ENCODE peak calls at places on chromosomes 13 and 19, in seven cellular contexts. S, Q, G, U, H, B and V are unnamed samples.

GRCh38 chr19:15836595-15837398 is 21.3 kb upstream of the OR10H1 start:
- DNase-seq in S (peak), Q (no peak), G (no peak), U (peak), H (peak), B (peak), V (peak)

GRCh38 chr19:41934849-41935374 is 6.7 kb upstream of the ERFL start:
- DNase-seq in S (no peak), Q (peak), G (peak), U (peak), H (no peak), B (peak), V (peak)

GRCh38 chr19:55703790-55704215 is 28.8 kb downstream of the EPN1 start:
- DNase-seq in S (no peak), Q (no peak), G (peak), U (peak), H (no peak), B (peak), V (no peak)

GRCh38 chr13:66835040-66835628 is 395.0 kb downstream of the PCDH9 start:
- DNase-seq in S (no peak), Q (peak), G (no peak), U (peak), H (no peak), B (peak), V (no peak)

GRCh38 chr19:36081894-36082293 is 27.2 kb downstream of the WDR62 start:
- DNase-seq in S (no peak), Q (no peak), G (no peak), U (no peak), H (no peak), B (no peak), V (no peak)

GRCh38 chr19:8577247-8577646 is at the start of gene MYO1F:
- DNase-seq in S (no peak), Q (no peak), G (no peak), U (peak), H (no peak), B (no peak), V (peak)

GRCh38 chr19:57171551-57172081 is 4.3 kb upstream of the DUXA start:
- DNase-seq in S (no peak), Q (peak), G (peak), U (no peak), H (no peak), B (peak), V (peak)

GRCh38 chr13:80508031-80508430 is 167.1 kb upstream of the SPRY2 start:
- DNase-seq in S (no peak), Q (no peak), G (no peak), U (no peak), H (no peak), B (no peak), V (no peak)

GRCh38 chr13:110251227-110251791 is 55.6 kb downstream of the COL4A1 start:
- DNase-seq in S (no peak), Q (no peak), G (no peak), U (no peak), H (no peak), B (no peak), V (no peak)

GRCh38 chr13:110806636-110807035 is 93.1 kb downstream of the ING1 start:
- DNase-seq in S (no peak), Q (no peak), G (no peak), U (no peak), H (no peak), B (no peak), V (no peak)

GRCh38 chr13:97339019-97339988 is 94.7 kb upstream of the RAP2A start:
- DNase-seq in S (no peak), Q (peak), G (no peak), U (no peak), H (peak), B (peak), V (no peak)

GRCh38 chr13:52463526-52463925 is 8.2 kb downstream of the CKAP2 start:
- DNase-seq in S (no peak), Q (no peak), G (no peak), U (no peak), H (no peak), B (no peak), V (no peak)

GRCh38 chr13:25300861-25301346 is 521 bp upstream of the NUP58 start:
- DNase-seq in S (no peak), Q (no peak), G (peak), U (peak), H (no peak), B (peak), V (no peak)

GRCh38 chr13:28349901-28350654 is 144.8 kb downstream of the FLT1 start:
- DNase-seq in S (no peak), Q (peak), G (no peak), U (no peak), H (no peak), B (no peak), V (no peak)

GRCh38 chr19:51491586-51491985 is 10.0 kb downstream of the SIGLEC12 start:
- DNase-seq in S (no peak), Q (no peak), G (no peak), U (no peak), H (no peak), B (no peak), V (no peak)

GRCh38 chr13:107650081-107650701 is 565.1 kb downstream of the LIG4 start:
- DNase-seq in S (no peak), Q (peak), G (peak), U (peak), H (no peak), B (peak), V (peak)

GRCh38 chr13:36973621-36974268 is 25.4 kb downstream of the ALG5 start:
- DNase-seq in S (no peak), Q (no peak), G (no peak), U (no peak), H (no peak), B (no peak), V (peak)

GRCh38 chr19:36169084-36169760 is 17.0 kb upstream of the COX7A1 start:
- DNase-seq in S (no peak), Q (no peak), G (no peak), U (peak), H (no peak), B (no peak), V (no peak)

GRCh38 chr13:22040810-22041364 is 370.0 kb downstream of the FGF9 start:
- DNase-seq in S (no peak), Q (no peak), G (peak), U (no peak), H (no peak), B (no peak), V (no peak)

GRCh38 chr13:110268576-110269185 is 38.3 kb downstream of the COL4A1 start:
- DNase-seq in S (no peak), Q (no peak), G (no peak), U (peak), H (no peak), B (no peak), V (no peak)

GRCh38 chr13:40762849-40763248 is 8.1 kb downstream of the MRPS31 start:
- DNase-seq in S (no peak), Q (no peak), G (no peak), U (no peak), H (no peak), B (no peak), V (no peak)

GRCh38 chr19:38647966-38648788 is 728 bp downstream of the ACTN4 start:
- DNase-seq in S (no peak), Q (peak), G (no peak), U (no peak), H (no peak), B (no peak), V (no peak)

GRCh38 chr19:19426799-19427198 is 21.3 kb downstream of the GATAD2A start:
- DNase-seq in S (no peak), Q (no peak), G (no peak), U (no peak), H (no peak), B (no peak), V (no peak)

GRCh38 chr19:41882568-41883462 is at the start of gene ARHGEF1:
- DNase-seq in S (no peak), Q (peak), G (no peak), U (peak), H (no peak), B (peak), V (peak)

GRCh38 chr13:97222934-97223710 is 989 bp downstream of the MBNL2 start:
- DNase-seq in S (no peak), Q (no peak), G (no peak), U (no peak), H (no peak), B (no peak), V (no peak)

GRCh38 chr13:23175920-23176319 is 4.9 kb upstream of the SGCG start:
- DNase-seq in S (no peak), Q (no peak), G (no peak), U (no peak), H (no peak), B (no peak), V (no peak)
- TF ChIP-seq CTCF in S (peak), Q (peak), G (peak), U (no peak), H (peak), B (no peak), V (no peak)

GRCh38 chr19:33022472-33023116 is 42.1 kb downstream of the RHPN2 start:
- DNase-seq in S (no peak), Q (peak), G (peak), U (no peak), H (no peak), B (no peak), V (no peak)
- TF ChIP-seq CTCF in S (no peak), Q (no peak), G (peak), U (no peak), H (no peak), B (no peak), V (no peak)

DNA sequence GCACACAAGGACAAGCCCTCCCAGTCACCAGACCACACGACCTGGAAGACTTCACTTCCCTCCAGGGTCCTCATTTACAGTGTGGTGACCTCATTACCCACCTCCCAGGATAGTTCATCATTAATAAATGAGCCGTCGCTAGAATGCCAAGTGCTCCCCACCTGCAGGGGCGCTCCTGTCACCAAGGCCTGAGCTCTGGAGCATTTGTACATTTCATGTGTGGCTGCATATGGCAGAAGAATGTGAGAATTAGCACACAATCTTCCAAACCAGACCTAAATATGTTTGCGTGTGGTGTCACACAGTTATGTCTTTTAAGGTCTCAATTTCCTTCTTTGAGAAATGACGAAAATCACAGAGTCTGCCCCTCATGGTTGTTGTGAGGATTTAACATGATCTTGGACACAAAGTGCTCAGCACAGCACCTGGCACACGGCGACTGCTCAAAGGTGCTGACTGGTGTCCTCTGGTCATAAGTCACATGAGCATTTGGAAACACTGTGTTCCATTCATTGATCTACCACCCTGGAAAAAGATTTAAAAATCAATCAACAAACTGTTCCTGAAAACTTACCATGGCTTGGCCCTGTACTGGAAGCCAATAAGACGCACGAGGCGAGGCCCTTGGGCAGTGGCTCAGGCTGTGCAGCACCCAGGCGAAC is 150.6 kb upstream of the SPACA7 start:
- DNase-seq in S (no peak), Q (no peak), G (no peak), U (peak), H (no peak), B (no peak), V (no peak)
- TF ChIP-seq CTCF in S (no peak), Q (no peak), G (peak), U (no peak), H (no peak), B (no peak), V (no peak)

GRCh38 chr13:48643159-48643558 is 10.6 kb upstream of the CYSLTR2 start:
- DNase-seq in S (no peak), Q (no peak), G (no peak), U (no peak), H (no peak), B (no peak), V (no peak)
- TF ChIP-seq CTCF in S (no peak), Q (no peak), G (peak), U (no peak), H (no peak), B (no peak), V (no peak)

DNA sequence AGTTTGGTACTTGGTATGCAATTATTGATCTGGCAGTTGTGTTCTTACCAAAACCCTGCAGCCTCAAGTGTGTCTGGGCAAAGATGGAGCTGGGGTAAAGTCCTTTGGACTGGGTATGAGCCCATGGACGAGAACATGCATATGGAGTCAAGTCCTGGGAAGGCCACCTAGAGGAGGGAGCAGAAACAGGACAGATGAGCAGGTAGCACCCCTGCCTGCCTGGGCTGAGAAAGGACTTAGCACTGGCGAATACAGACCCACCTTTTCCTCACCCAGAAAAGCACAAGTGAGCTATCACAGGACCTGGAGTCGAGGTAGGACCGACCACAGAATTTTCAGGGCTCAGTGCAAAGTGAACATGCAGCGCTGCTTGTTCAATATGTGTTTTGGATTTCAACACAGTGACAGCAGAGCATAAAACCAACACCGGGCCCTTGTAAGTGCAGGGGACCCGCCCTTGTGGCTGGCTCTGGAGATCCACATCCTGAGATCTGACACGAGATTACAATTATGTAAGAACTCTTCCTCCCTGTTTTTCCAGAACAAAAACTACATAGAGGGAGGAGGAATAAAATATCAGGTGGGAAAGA is 25.9 kb downstream of the IGFL2 start:
- DNase-seq in S (no peak), Q (no peak), G (no peak), U (no peak), H (no peak), B (no peak), V (no peak)
- TF ChIP-seq CTCF in S (no peak), Q (no peak), G (peak), U (no peak), H (no peak), B (no peak), V (peak)

DNA sequence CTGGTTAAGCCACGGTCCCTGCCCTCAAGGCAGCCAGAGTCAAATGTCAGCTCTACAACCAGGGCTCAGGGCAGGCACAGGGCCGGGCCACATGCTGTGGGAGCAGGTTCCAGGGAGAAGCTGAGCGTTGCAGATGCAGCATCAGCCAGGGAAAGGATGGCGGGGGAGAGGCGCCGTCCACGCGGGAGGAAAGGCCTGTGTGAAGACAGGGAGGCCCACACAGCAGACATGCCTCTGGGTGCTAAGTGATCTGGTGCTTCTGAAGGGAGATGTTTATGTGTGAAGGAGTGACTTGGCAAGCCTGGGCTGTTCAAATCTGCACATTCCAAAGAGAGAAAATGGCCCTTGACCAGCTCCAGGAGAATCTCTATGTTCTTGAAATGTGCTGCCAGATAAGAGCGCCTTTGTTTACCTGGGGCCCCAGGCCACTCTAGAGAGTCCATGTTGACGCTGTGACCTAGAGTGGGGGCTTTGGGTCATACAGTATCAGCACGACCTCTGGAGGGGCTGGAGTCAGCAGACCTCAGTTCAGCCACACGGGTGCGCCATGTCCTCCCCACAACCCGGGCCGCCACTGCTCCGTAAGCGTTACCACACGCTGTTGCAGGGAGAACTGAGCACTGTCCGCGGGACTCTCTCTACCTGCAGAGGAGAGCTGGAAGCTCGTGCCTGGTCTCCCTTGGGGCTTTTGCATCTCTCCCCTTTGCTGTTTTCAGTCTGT is 15.9 kb upstream of the ATF5 start:
- DNase-seq in S (no peak), Q (no peak), G (peak), U (no peak), H (no peak), B (peak), V (no peak)
- TF ChIP-seq CTCF in S (no peak), Q (no peak), G (peak), U (no peak), H (no peak), B (no peak), V (peak)

DNA sequence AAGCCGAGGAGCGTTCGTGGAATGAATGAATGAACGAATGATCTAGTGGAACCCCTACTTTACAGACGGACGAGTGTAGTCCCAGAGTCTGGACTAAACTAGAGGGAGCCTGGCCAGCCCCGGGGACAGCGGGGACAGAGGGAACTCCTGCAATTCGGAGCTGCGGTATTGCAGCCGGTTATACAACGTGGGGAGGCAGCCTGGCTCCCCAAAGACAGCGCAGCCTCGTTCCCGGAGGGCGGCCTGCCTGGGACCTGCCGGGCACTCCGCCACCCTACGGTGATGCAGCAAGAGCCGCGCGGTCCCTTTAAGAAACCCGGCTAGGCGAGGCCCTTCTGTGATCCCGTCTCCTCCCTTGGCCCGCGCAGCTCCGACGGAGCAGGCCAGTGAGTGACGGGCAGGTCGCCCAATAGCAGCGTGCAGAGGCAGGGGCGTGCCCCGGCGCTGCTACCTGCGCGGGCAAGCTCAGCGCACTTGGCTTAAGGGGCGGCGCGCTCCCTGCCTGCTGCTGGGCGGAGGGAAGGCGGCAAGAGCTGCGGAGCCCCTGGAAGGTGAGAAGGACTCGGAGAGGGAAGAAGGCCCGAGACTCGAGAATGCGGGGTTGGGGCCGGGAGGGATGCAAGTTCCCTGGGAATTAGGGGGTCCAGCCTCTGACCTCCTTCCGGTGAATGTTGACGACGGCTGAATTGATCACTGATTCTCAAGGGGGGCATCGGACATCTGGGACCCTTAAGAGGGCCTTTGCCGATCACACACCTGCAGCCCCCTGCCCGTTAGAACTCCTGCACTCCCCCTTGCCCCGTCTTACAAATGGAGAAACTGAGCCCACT is at the start of gene ABCA7:
- DNase-seq in S (peak), Q (peak), G (peak), U (peak), H (peak), B (peak), V (peak)
- TF ChIP-seq CTCF in S (no peak), Q (no peak), G (no peak), U (no peak), H (no peak), B (no peak), V (no peak)

DNA sequence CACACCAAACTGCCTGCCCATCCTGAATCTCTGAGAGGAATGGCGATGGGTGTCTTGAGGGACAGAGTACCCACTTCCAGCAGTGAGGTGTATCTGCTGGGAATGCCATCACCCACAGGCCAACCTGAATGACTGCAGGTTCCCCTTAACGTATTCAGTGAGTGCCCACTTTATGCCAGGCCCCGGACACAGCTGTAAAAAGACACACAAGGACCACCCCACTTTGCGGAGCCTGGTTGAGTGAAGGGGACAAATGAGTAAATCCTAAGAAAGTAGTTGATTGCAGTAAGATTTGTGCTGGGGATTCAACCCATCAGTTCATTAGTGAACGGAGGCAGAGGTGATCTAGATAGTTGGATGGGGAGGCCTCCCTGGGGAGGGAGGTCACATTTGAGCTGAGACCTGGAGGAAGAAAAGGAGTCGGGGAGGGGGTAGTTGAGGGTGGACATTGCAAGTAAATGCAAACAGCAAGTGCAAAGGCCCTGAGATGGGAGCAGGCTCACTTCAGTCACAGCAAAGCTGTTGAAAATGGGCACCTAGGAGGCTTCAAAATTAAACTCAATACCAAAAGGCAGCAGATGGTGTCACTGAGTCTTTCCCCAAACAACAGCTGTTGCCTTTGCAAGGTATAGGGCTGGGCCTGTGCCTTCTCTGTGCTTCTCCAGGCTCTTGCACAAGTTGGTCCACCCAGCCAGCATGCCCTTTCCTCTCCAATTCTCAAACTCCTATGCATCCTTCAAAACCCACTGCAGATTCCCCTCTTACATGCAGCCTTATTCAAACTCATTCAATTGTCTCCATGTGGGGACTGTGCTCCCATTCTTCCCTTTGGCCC is 4.3 kb downstream of the GDF15 start:
- DNase-seq in S (no peak), Q (no peak), G (no peak), U (no peak), H (no peak), B (no peak), V (no peak)
- TF ChIP-seq CTCF in S (no peak), Q (no peak), G (no peak), U (no peak), H (no peak), B (no peak), V (no peak)

GRCh38 chr13:74015137-74015536 is 119.1 kb downstream of the KLF12 start:
- DNase-seq in S (no peak), Q (no peak), G (no peak), U (no peak), H (no peak), B (no peak), V (no peak)
- TF ChIP-seq CTCF in S (no peak), Q (peak), G (peak), U (no peak), H (peak), B (no peak), V (no peak)

DNA sequence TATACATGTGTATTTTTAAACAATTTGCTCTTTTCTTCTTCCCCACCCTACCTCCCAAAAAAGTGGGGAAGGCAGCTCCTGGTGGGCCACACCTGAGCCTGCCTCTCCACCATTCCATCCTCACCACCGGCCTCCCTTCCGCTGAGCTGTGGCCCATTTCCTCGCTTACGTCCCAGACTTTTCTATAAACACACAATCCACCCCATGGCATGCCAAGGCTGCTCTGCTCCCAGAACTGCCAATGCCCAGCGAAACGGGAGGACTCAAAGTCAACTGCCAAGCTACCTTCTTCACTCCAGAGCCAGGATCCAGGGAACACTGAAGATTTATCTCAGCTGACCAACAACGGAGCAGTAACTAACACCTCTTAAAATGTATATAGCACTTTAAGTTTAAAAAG is 2.8 kb downstream of the N4BP2L1 start:
- DNase-seq in S (no peak), Q (no peak), G (no peak), U (no peak), H (no peak), B (no peak), V (no peak)
- TF ChIP-seq CTCF in S (no peak), Q (no peak), G (no peak), U (no peak), H (no peak), B (no peak), V (no peak)